ENCODE peak calls at places on chromosomes 4 and X, in seven cellular contexts. L, C, O, K, A, J and B are unnamed samples.
A peak's percentile ranks its signal among the peaks of the same experiment; 100 is the strongest.

GRCh38 chr4:1769692-1770091 is 23.4 kb upstream of the FGFR3 start:
- DNase-seq in L (no peak), C (no peak), O (no peak), K (no peak), A (no peak), J (no peak), B (no peak)

GRCh38 chr4:153327247-153327646 is 17.2 kb upstream of the MND1 start:
- DNase-seq in L (no peak), C (no peak), O (no peak), K (no peak), A (no peak), J (no peak), B (no peak)

GRCh38 chrX:144006811-144007210 is 122.9 kb downstream of the UBE2NL start:
- DNase-seq in L (no peak), C (no peak), O (no peak), K (no peak), A (no peak), J (peak; percentile 76), B (no peak)

GRCh38 chr4:21203416-21203815 is 503.2 kb downstream of the PACRGL start:
- DNase-seq in L (no peak), C (no peak), O (no peak), K (no peak), A (no peak), J (no peak), B (no peak)

GRCh38 chr4:85520765-85521749 is 46.1 kb downstream of the ARHGAP24 start:
- DNase-seq in L (no peak), C (no peak), O (no peak), K (no peak), A (no peak), J (no peak), B (no peak)

GRCh38 chr4:792729-793108 is 33.2 kb downstream of the CPLX1 start:
- DNase-seq in L (no peak), C (no peak), O (no peak), K (no peak), A (no peak), J (no peak), B (no peak)

GRCh38 chrX:13090261-13091110 is 46.1 kb upstream of the FAM9C start:
- DNase-seq in L (peak; percentile 18), C (no peak), O (no peak), K (no peak), A (no peak), J (no peak), B (no peak)

GRCh38 chr4:147019061-147019460 is 73.4 kb upstream of the TTC29 start:
- DNase-seq in L (peak; percentile 92), C (peak; percentile 53), O (peak; percentile 55), K (peak; percentile 41), A (peak; percentile 18), J (peak; percentile 63), B (peak; percentile 29)

GRCh38 chr4:146643812-146644401 is 5.2 kb downstream of the POU4F2 start:
- DNase-seq in L (no peak), C (no peak), O (peak; percentile 13), K (no peak), A (peak; percentile 51), J (peak; percentile 35), B (no peak)

GRCh38 chrX:118644378-118644777 is 83.0 kb upstream of the IL13RA1 start:
- DNase-seq in L (no peak), C (peak; percentile 72), O (peak; percentile 45), K (no peak), A (peak; percentile 13), J (peak; percentile 44), B (no peak)

GRCh38 chrX:46686003-46686645 is 72.8 kb downstream of the SLC9A7 start:
- DNase-seq in L (peak; percentile 34), C (peak; percentile 35), O (peak; percentile 5), K (peak; percentile 22), A (peak; percentile 27), J (peak; percentile 54), B (peak; percentile 22)

GRCh38 chrX:63929608-63930007 is 144.6 kb upstream of the ARHGEF9 start:
- DNase-seq in L (no peak), C (no peak), O (no peak), K (no peak), A (no peak), J (no peak), B (no peak)

GRCh38 chrX:63932907-63933306 is 147.9 kb upstream of the ARHGEF9 start:
- DNase-seq in L (no peak), C (no peak), O (no peak), K (no peak), A (no peak), J (no peak), B (no peak)

GRCh38 chrX:63934160-63934559 is 149.1 kb upstream of the ARHGEF9 start:
- DNase-seq in L (no peak), C (no peak), O (no peak), K (no peak), A (no peak), J (no peak), B (no peak)

GRCh38 chrX:63932006-63932405 is 147.0 kb upstream of the ARHGEF9 start:
- DNase-seq in L (no peak), C (no peak), O (peak; percentile 9), K (no peak), A (no peak), J (no peak), B (no peak)

GRCh38 chrX:63930140-63930539 is 145.1 kb upstream of the ARHGEF9 start:
- DNase-seq in L (no peak), C (peak; percentile 20), O (peak; percentile 17), K (no peak), A (no peak), J (peak; percentile 3), B (no peak)
- TF ChIP-seq CTCF in L (no peak), C (peak; percentile 22), O (peak; percentile 73), K (peak; percentile 52), A (no peak), J (peak; percentile 24), B (no peak)

GRCh38 chr4:180560896-180561295 is 1682.3 kb upstream of the TENM3 start:
- DNase-seq in L (no peak), C (no peak), O (no peak), K (no peak), A (no peak), J (peak; percentile 20), B (no peak)

GRCh38 chr4:180558427-180558826 is 1684.8 kb upstream of the TENM3 start:
- DNase-seq in L (no peak), C (no peak), O (no peak), K (no peak), A (no peak), J (no peak), B (no peak)

DNA sequence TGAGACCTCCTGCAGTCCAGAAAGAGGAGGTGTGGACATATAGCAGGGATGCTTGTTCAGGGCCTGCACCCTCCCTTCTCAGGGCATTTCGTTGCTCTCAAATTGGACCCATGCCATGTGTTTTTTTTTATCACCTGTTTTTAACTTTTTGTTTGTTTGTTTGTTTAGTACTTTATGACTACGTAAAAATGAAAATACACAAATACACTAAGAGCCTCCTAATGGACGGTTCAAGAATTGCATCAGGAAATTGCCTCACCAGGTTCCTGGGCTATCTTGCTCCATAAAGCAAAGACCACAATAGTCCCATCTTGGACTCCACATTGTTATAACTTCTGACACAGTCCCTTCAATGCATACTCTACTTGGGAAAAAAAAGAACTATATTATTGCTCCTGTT is 1685.9 kb upstream of the TENM3 start:
- DNase-seq in L (no peak), C (no peak), O (no peak), K (no peak), A (no peak), J (no peak), B (no peak)
- TF ChIP-seq CTCF in L (no peak), C (no peak), O (peak; percentile 14), K (peak; percentile 47), A (peak; percentile 27), J (no peak), B (peak; percentile 13)

GRCh38 chrX:103254171-103254824 is 657 bp downstream of the TCEAL8 start:
- DNase-seq in L (peak; percentile 22), C (peak; percentile 21), O (no peak), K (peak; percentile 20), A (peak; percentile 34), J (peak; percentile 33), B (peak; percentile 39)

GRCh38 chrX:103256651-103257050 is 1.7 kb upstream of the TCEAL8 start:
- DNase-seq in L (no peak), C (no peak), O (no peak), K (no peak), A (no peak), J (no peak), B (no peak)

GRCh38 chrX:103258275-103258674 is 3.3 kb upstream of the TCEAL8 start:
- DNase-seq in L (no peak), C (no peak), O (no peak), K (no peak), A (no peak), J (no peak), B (no peak)

GRCh38 chrX:103253608-103254007 is 1.3 kb downstream of the TCEAL8 start:
- DNase-seq in L (no peak), C (no peak), O (no peak), K (no peak), A (no peak), J (peak; percentile 14), B (no peak)

DNA sequence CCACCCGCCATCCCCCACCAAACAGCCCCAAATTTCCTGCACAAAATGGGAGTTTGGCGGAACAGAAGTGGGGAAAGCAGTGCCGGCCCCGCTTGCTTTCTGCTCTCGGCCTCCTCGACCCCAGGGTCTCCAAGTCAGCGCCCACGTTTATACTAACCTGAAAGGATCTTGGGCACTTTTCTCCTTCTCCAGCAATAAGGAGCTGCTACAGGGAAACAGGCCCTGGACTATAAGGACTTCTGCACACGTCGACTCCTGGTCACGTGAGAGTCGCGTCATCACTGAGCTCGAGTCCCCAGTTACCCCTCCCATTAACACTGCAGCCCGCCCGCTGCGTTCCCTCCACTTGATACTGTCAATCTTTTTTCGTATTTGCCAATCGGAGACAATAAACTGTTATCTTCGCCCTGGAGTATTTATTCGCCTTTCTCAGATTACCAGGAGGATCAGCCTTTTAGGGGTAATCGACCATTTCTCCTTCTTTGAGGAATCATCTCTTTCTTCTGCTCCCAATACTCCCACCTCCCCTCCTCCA is at the start of gene TCEAL8:
- DNase-seq in L (peak; percentile 77), C (peak; percentile 72), O (peak; percentile 31), K (peak; percentile 31), A (peak; percentile 51), J (peak; percentile 81), B (peak; percentile 87)
- TF ChIP-seq CTCF in L (no peak), C (no peak), O (no peak), K (no peak), A (no peak), J (no peak), B (no peak)

GRCh38 chrX:56564921-56565861 is 1.8 kb downstream of the UBQLN2 start:
- DNase-seq in L (no peak), C (peak; percentile 2), O (no peak), K (no peak), A (no peak), J (peak; percentile 14), B (no peak)

GRCh38 chrX:56564182-56564885 is 907 bp downstream of the UBQLN2 start:
- DNase-seq in L (peak; percentile 15), C (peak; percentile 18), O (peak; percentile 19), K (no peak), A (peak; percentile 22), J (peak; percentile 46), B (peak; percentile 20)

GRCh38 chrX:56563231-56564116 is at the start of gene UBQLN2:
- DNase-seq in L (peak; percentile 72), C (peak; percentile 87), O (peak; percentile 62), K (peak; percentile 50), A (peak; percentile 63), J (peak; percentile 75), B (peak; percentile 86)
- TF ChIP-seq CTCF in L (no peak), C (no peak), O (peak; percentile 29), K (peak; percentile 28), A (no peak), J (peak; percentile 32), B (peak; percentile 31)

GRCh38 chr4:139083533-139084424 is 68.2 kb downstream of the NOCT start:
- DNase-seq in L (peak; percentile 75), C (peak; percentile 96), O (peak; percentile 93), K (peak; percentile 73), A (peak; percentile 85), J (peak; percentile 88), B (peak; percentile 96)
- TF ChIP-seq CTCF in L (peak; percentile 37), C (no peak), O (no peak), K (peak; percentile 45), A (peak; percentile 23), J (no peak), B (peak; percentile 40)